ENCODE peak calls at places on chromosome 22, in six cellular contexts. D is head of caudate nucleus; W is bronchial epithelial cell; N is activated CD8-positive, alpha-beta memory T cell treated with anti-CD3 and anti-CD28 coated beads for 4 hours; Q is activated naive CD4-positive, alpha-beta T cell; I is ACHN. A is an unnamed sample.

GRCh38 chr22:45453764-45454163 is 40.3 kb downstream of the RIBC2 start:
- DNase-seq in I (no peak), N (no peak), Q (no peak), D (no peak), W (no peak), A (no peak)

GRCh38 chr22:46027219-46028068 is 50.5 kb upstream of the WNT7B start:
- DNase-seq in N (no peak), I (no peak), D (peak), Q (no peak), W (no peak), A (no peak)

GRCh38 chr22:29343313-29343805 is 27.9 kb upstream of the RASL10A start:
- DNase-seq in W (peak), Q (no peak), D (peak), N (no peak), I (peak), A (peak)

GRCh38 chr22:25057013-25057881 is 104.7 kb downstream of the KIAA1671 start:
- DNase-seq in Q (peak), I (peak), D (peak), W (peak), N (peak), A (peak)

GRCh38 chr22:47374901-47375575 is 612.6 kb downstream of the TBC1D22A start:
- DNase-seq in N (no peak), D (no peak), Q (no peak), I (no peak), W (no peak), A (no peak)

GRCh38 chr22:19496324-19496630 is 16.6 kb downstream of the CDC45 start:
- DNase-seq in N (no peak), D (no peak), I (no peak), Q (no peak), W (no peak), A (no peak)

GRCh38 chr22:27554106-27554814 is 247.3 kb downstream of the MN1 start:
- DNase-seq in N (no peak), Q (no peak), D (peak), I (no peak), W (peak), A (peak)

GRCh38 chr22:30386608-30386959 is 627 bp downstream of the RNF215 start:
- DNase-seq in D (no peak), I (no peak), N (no peak), W (no peak), Q (no peak), A (no peak)

GRCh38 chr22:48333323-48333763 is 1494.3 kb downstream of the BRD1 start:
- DNase-seq in D (peak), Q (no peak), W (no peak), N (no peak), I (no peak), A (no peak)

GRCh38 chr22:39658367-39658766 is 87.8 kb downstream of the CACNA1I start:
- DNase-seq in Q (no peak), I (no peak), N (no peak), D (no peak), W (no peak), A (no peak)

GRCh38 chr22:46373838-46374662 is 38.5 kb downstream of the TRMU start:
- DNase-seq in W (no peak), Q (no peak), N (no peak), D (no peak), I (peak), A (no peak)

GRCh38 chr22:28873183-28873964 is 10.0 kb upstream of the ZNRF3 start:
- DNase-seq in I (no peak), W (no peak), N (no peak), D (no peak), Q (no peak), A (no peak)

GRCh38 chr22:22866381-22867111 is 21.1 kb upstream of the IGLL5 start:
- DNase-seq in I (no peak), Q (no peak), W (no peak), N (no peak), D (no peak), A (no peak)

GRCh38 chr22:28950567-28951411 is 67.4 kb downstream of the ZNRF3 start:
- DNase-seq in Q (no peak), I (no peak), D (no peak), W (no peak), N (no peak), A (no peak)

GRCh38 chr22:24703101-24703500 is 71.4 kb downstream of the PIWIL3 start:
- DNase-seq in I (no peak), W (no peak), N (no peak), Q (no peak), D (no peak), A (no peak)

GRCh38 chr22:48235744-48236143 is 1473.3 kb downstream of the TBC1D22A start:
- DNase-seq in W (no peak), Q (no peak), D (no peak), N (no peak), I (no peak), A (no peak)

GRCh38 chr22:49514211-49514610 is 313.5 kb downstream of the BRD1 start:
- DNase-seq in N (no peak), D (no peak), Q (no peak), W (no peak), I (no peak), A (no peak)

GRCh38 chr22:18985761-18986160 is 49.7 kb upstream of the PRODH start:
- DNase-seq in W (no peak), Q (no peak), I (no peak), D (peak), N (no peak), A (no peak)

GRCh38 chr22:39463931-39464390 is 7.1 kb downstream of the MGAT3 start:
- DNase-seq in D (peak), I (no peak), Q (no peak), N (no peak), W (peak), A (no peak)

GRCh38 chr22:32793604-32794003 is 7.9 kb upstream of the TIMP3 start:
- DNase-seq in N (no peak), D (no peak), Q (no peak), W (no peak), I (no peak), A (no peak)

GRCh38 chr22:41544671-41545476 is 604 bp upstream of the POLR3H start:
- DNase-seq in I (no peak), D (no peak), Q (no peak), N (no peak), W (no peak), A (no peak)

GRCh38 chr22:20803696-20804324 is 29.9 kb downstream of the SERPIND1 start:
- DNase-seq in W (peak), D (peak), I (peak), Q (peak), N (no peak), A (no peak)

GRCh38 chr22:29187831-29188230 is 17.9 kb upstream of the EMID1 start:
- DNase-seq in N (no peak), I (no peak), Q (no peak), W (no peak), D (no peak), A (no peak)

GRCh38 chr22:36565686-36566085 is 36.7 kb upstream of the EIF3D start:
- DNase-seq in N (no peak), W (peak), Q (no peak), D (no peak), I (no peak), A (peak)

GRCh38 chr22:49814856-49815255 is 12.8 kb downstream of the BRD1 start:
- DNase-seq in N (no peak), D (no peak), W (no peak), Q (no peak), I (no peak), A (no peak)

GRCh38 chr22:42353883-42354727 is 78.1 kb downstream of the NFAM1 start:
- DNase-seq in W (no peak), N (no peak), I (no peak), Q (no peak), D (no peak), A (no peak)